ENCODE peak calls at places on chromosomes 11 and 22, in nine cellular contexts. One of them, this sample, is unnamed.

GRCh38 chr22:35784633-35785032 is 67.0 kb downstream of the APOL5 start:
- DNase-seq in upper lobe of left lung: no peak
- DNase-seq in lower leg skin: no peak
- DNase-seq in Calu3: no peak
- DNase-seq in iPS-NIHi11: no peak
- DNase-seq in hypothalamus: no peak
- DNase-seq in MG63: no peak
- DNase-seq in AG04449: no peak
- DNase-seq in fibroblast of the aortic adventitia: no peak
- DNase-seq in this sample: no peak

GRCh38 chr11:87897921-87898320 is 277.3 kb downstream of the RAB38 start:
- DNase-seq in upper lobe of left lung: no peak
- DNase-seq in lower leg skin: no peak
- DNase-seq in Calu3: no peak
- DNase-seq in iPS-NIHi11: no peak
- DNase-seq in hypothalamus: no peak
- DNase-seq in MG63: no peak
- DNase-seq in AG04449: no peak
- DNase-seq in fibroblast of the aortic adventitia: no peak
- DNase-seq in this sample: no peak

GRCh38 chr22:48486163-48486957 is 1341.3 kb downstream of the BRD1 start:
- DNase-seq in upper lobe of left lung: peak; percentile 6
- DNase-seq in lower leg skin: peak; percentile 72
- DNase-seq in Calu3: no peak
- DNase-seq in iPS-NIHi11: no peak
- DNase-seq in hypothalamus: no peak
- DNase-seq in MG63: no peak
- DNase-seq in AG04449: no peak
- DNase-seq in fibroblast of the aortic adventitia: no peak
- DNase-seq in this sample: no peak

GRCh38 chr11:92839450-92839849 is 130.0 kb upstream of the MTNR1B start:
- DNase-seq in upper lobe of left lung: no peak
- DNase-seq in lower leg skin: no peak
- DNase-seq in Calu3: no peak
- DNase-seq in iPS-NIHi11: no peak
- DNase-seq in hypothalamus: no peak
- DNase-seq in MG63: no peak
- DNase-seq in AG04449: no peak
- DNase-seq in fibroblast of the aortic adventitia: no peak
- DNase-seq in this sample: no peak

GRCh38 chr11:69113226-69113625 is 42.5 kb upstream of the SMIM38 start:
- DNase-seq in upper lobe of left lung: no peak
- DNase-seq in lower leg skin: no peak
- DNase-seq in Calu3: no peak
- DNase-seq in iPS-NIHi11: no peak
- DNase-seq in hypothalamus: no peak
- DNase-seq in MG63: no peak
- DNase-seq in AG04449: no peak
- DNase-seq in fibroblast of the aortic adventitia: no peak
- DNase-seq in this sample: no peak

GRCh38 chr11:67418476-67419281 is 3.2 kb downstream of the CARNS1 start:
- DNase-seq in upper lobe of left lung: no peak
- DNase-seq in lower leg skin: no peak
- DNase-seq in Calu3: no peak
- DNase-seq in iPS-NIHi11: no peak
- DNase-seq in hypothalamus: no peak
- DNase-seq in MG63: peak; percentile 85
- DNase-seq in AG04449: no peak
- DNase-seq in fibroblast of the aortic adventitia: no peak
- DNase-seq in this sample: peak; percentile 54

GRCh38 chr11:104830080-104830479 is 68.2 kb downstream of the CASP12 start:
- DNase-seq in upper lobe of left lung: no peak
- DNase-seq in lower leg skin: no peak
- DNase-seq in Calu3: peak; percentile 2
- DNase-seq in iPS-NIHi11: no peak
- DNase-seq in hypothalamus: no peak
- DNase-seq in MG63: peak; percentile 18
- DNase-seq in AG04449: peak; percentile 17
- DNase-seq in fibroblast of the aortic adventitia: peak; percentile 69
- DNase-seq in this sample: no peak

GRCh38 chr11:59957094-59957493 is 6.7 kb upstream of the OOSP4A start:
- DNase-seq in upper lobe of left lung: no peak
- DNase-seq in lower leg skin: no peak
- DNase-seq in Calu3: no peak
- DNase-seq in iPS-NIHi11: no peak
- DNase-seq in hypothalamus: no peak
- DNase-seq in MG63: no peak
- DNase-seq in AG04449: no peak
- DNase-seq in fibroblast of the aortic adventitia: no peak
- DNase-seq in this sample: no peak

GRCh38 chr22:24810043-24810749 is 4.2 kb downstream of the SGSM1 start:
- DNase-seq in upper lobe of left lung: no peak
- DNase-seq in lower leg skin: no peak
- DNase-seq in Calu3: no peak
- DNase-seq in iPS-NIHi11: peak; percentile 33
- DNase-seq in hypothalamus: peak; percentile 19
- DNase-seq in MG63: peak; percentile 43
- DNase-seq in AG04449: no peak
- DNase-seq in fibroblast of the aortic adventitia: no peak
- DNase-seq in this sample: no peak

GRCh38 chr11:131609921-131610320 is 239.5 kb downstream of the NTM start:
- DNase-seq in upper lobe of left lung: no peak
- DNase-seq in lower leg skin: no peak
- DNase-seq in Calu3: no peak
- DNase-seq in iPS-NIHi11: no peak
- DNase-seq in hypothalamus: no peak
- DNase-seq in MG63: no peak
- DNase-seq in AG04449: no peak
- DNase-seq in fibroblast of the aortic adventitia: no peak
- DNase-seq in this sample: no peak

GRCh38 chr11:36214484-36214883 is 74.7 kb downstream of the COMMD9 start:
- DNase-seq in upper lobe of left lung: no peak
- DNase-seq in lower leg skin: no peak
- DNase-seq in Calu3: peak; percentile 23
- DNase-seq in iPS-NIHi11: no peak
- DNase-seq in hypothalamus: no peak
- DNase-seq in MG63: no peak
- DNase-seq in AG04449: no peak
- DNase-seq in fibroblast of the aortic adventitia: no peak
- DNase-seq in this sample: no peak

GRCh38 chr11:96324912-96325311 is 18.1 kb downstream of the MAML2 start:
- DNase-seq in upper lobe of left lung: no peak
- DNase-seq in lower leg skin: no peak
- DNase-seq in Calu3: no peak
- DNase-seq in iPS-NIHi11: peak; percentile 35
- DNase-seq in hypothalamus: no peak
- DNase-seq in MG63: peak; percentile 16
- DNase-seq in AG04449: peak; percentile 61
- DNase-seq in fibroblast of the aortic adventitia: peak; percentile 82
- DNase-seq in this sample: no peak

GRCh38 chr11:94049351-94049750 is 28.2 kb downstream of the HEPHL1 start:
- DNase-seq in upper lobe of left lung: no peak
- DNase-seq in lower leg skin: no peak
- DNase-seq in Calu3: peak; percentile 11
- DNase-seq in iPS-NIHi11: no peak
- DNase-seq in hypothalamus: no peak
- DNase-seq in MG63: no peak
- DNase-seq in AG04449: no peak
- DNase-seq in fibroblast of the aortic adventitia: no peak
- DNase-seq in this sample: no peak

This sample was measured in activated CD8-positive, alpha-beta T cell treated with anti-CD3 and anti-CD28 coated beads for 36 hours.